ENCODE peak calls at places on chromosomes 3 and 15, in six cellular contexts. G is heart left ventricle, L is H54, H is vagina, A is body of pancreas, X is right lobe of liver. Y is an unnamed sample.

GRCh38 chr3:22960326-22960984 is 242.7 kb upstream of the UBE2E2 start:
- DNase-seq in L (peak), X (no peak), A (peak), G (peak), H (no peak), Y (peak)

GRCh38 chr3:154955907-154956533 is 124.1 kb upstream of the MME start:
- DNase-seq in L (no peak), A (no peak), G (no peak), H (no peak), X (no peak), Y (no peak)

GRCh38 chr15:69092159-69092558 is 68.3 kb upstream of the GLCE start:
- DNase-seq in G (no peak), H (no peak), A (no peak), X (no peak), L (peak), Y (peak)

GRCh38 chr3:151395806-151396205 is 11.3 kb upstream of the P2RY12 start:
- DNase-seq in L (no peak), H (no peak), G (no peak), A (no peak), X (no peak), Y (no peak)

GRCh38 chr3:70550723-70551319 is 238.4 kb upstream of the MDFIC2 start:
- DNase-seq in A (peak), G (peak), L (no peak), X (peak), H (no peak), Y (peak)

GRCh38 chr3:64167346-64167745 is 57.9 kb downstream of the PRICKLE2 start:
- DNase-seq in G (no peak), A (no peak), L (no peak), H (no peak), X (no peak), Y (no peak)

GRCh38 chr15:48330045-48330840 is 986 bp upstream of the DUT start:
- DNase-seq in H (no peak), X (no peak), L (no peak), G (no peak), A (no peak), Y (peak)

GRCh38 chr3:100189444-100189964 is 71.3 kb upstream of the TBC1D23 start:
- DNase-seq in X (no peak), G (peak), L (no peak), A (no peak), H (no peak), Y (no peak)

GRCh38 chr3:18425641-18426403 is 683 bp upstream of the SATB1 start:
- DNase-seq in L (no peak), X (peak), A (peak), H (no peak), G (peak), Y (peak)

GRCh38 chr3:171770689-171771620 is 39.3 kb downstream of the PLD1 start:
- DNase-seq in H (no peak), L (peak), A (peak), G (peak), X (no peak), Y (peak)

GRCh38 chr3:179071569-179072397 is at the start of gene ZMAT3:
- DNase-seq in A (peak), G (peak), L (peak), H (peak), X (peak), Y (peak)
- TF ChIP-seq POLR2A in A (peak), G (no peak), L (peak), H (peak), X (peak), Y (peak)

GRCh38 chr3:125349055-125349454 is 26.1 kb downstream of the ZNF148 start:
- DNase-seq in A (no peak), L (no peak), X (no peak), G (no peak), H (no peak), Y (no peak)

GRCh38 chr3:125351814-125352456 is 23.2 kb downstream of the ZNF148 start:
- DNase-seq in H (no peak), L (no peak), G (no peak), A (no peak), X (no peak), Y (peak)

GRCh38 chr3:125351152-125351551 is 24.0 kb downstream of the ZNF148 start:
- DNase-seq in A (no peak), X (no peak), H (no peak), L (no peak), G (no peak), Y (no peak)

GRCh38 chr3:125349556-125350165 is 25.5 kb downstream of the ZNF148 start:
- DNase-seq in H (no peak), L (no peak), X (no peak), G (no peak), A (no peak), Y (no peak)

GRCh38 chr3:125350597-125350996 is 24.5 kb downstream of the ZNF148 start:
- DNase-seq in H (no peak), L (no peak), X (no peak), G (no peak), A (no peak), Y (no peak)
- TF ChIP-seq POLR2A in H (no peak), L (no peak), X (no peak), G (no peak), A (no peak), Y (no peak)

GRCh38 chr3:46564190-46565112 is 1.7 kb downstream of the LRRC2 start:
- DNase-seq in H (no peak), X (no peak), G (peak), A (no peak), L (no peak), Y (no peak)
- TF ChIP-seq POLR2A in H (no peak), X (no peak), G (no peak), A (no peak), L (no peak), Y (no peak)

GRCh38 chr3:16477054-16477453 is 36.4 kb downstream of the RFTN1 start:
- DNase-seq in A (no peak), X (no peak), G (no peak), H (no peak), L (no peak), Y (no peak)
- TF ChIP-seq POLR2A in A (no peak), X (no peak), G (no peak), H (no peak), L (no peak), Y (no peak)

GRCh38 chr3:16514799-16515353 is 1.4 kb upstream of the RFTN1 start:
- DNase-seq in X (no peak), L (no peak), A (no peak), G (no peak), H (no peak), Y (no peak)

GRCh38 chr3:16514021-16514700 is 662 bp upstream of the RFTN1 start:
- DNase-seq in G (no peak), H (no peak), L (no peak), X (no peak), A (no peak), Y (no peak)

GRCh38 chr3:16512435-16513140 is 911 bp downstream of the RFTN1 start:
- DNase-seq in L (peak), A (peak), H (no peak), X (peak), G (peak), Y (peak)

GRCh38 chr3:16511561-16512434 is 1.7 kb downstream of the RFTN1 start:
- DNase-seq in L (peak), X (peak), G (peak), H (no peak), A (peak), Y (no peak)

GRCh38 chr3:16513141-16514020 is at the start of gene RFTN1:
- DNase-seq in G (peak), X (peak), A (peak), L (peak), H (no peak), Y (peak)
- TF ChIP-seq POLR2A in G (no peak), X (peak), A (no peak), L (peak), H (no peak), Y (no peak)

GRCh38 chr3:52454235-52454937 is 545 bp upstream of the TNNC1 start:
- DNase-seq in X (no peak), L (no peak), A (no peak), G (peak), H (no peak), Y (peak)

GRCh38 chr3:52454938-52455282 is 494 bp upstream of the NISCH start:
- DNase-seq in X (no peak), A (no peak), G (no peak), H (no peak), L (no peak), Y (no peak)

GRCh38 chr3:52452126-52452525 is 1.7 kb downstream of the TNNC1 start:
- DNase-seq in L (no peak), X (no peak), H (no peak), A (no peak), G (no peak), Y (no peak)

GRCh38 chr3:52452570-52453221 is 1.1 kb downstream of the TNNC1 start:
- DNase-seq in L (no peak), A (no peak), X (no peak), H (no peak), G (peak), Y (no peak)

GRCh38 chr3:52453496-52454234 is at the start of gene TNNC1:
- DNase-seq in A (no peak), H (no peak), L (no peak), G (peak), X (no peak), Y (no peak)
- TF ChIP-seq POLR2A in A (no peak), H (no peak), L (no peak), G (peak), X (no peak), Y (no peak)

Y was measured in erythroblast.